ENCODE peak calls at places on chromosome X, in nine cellular contexts. Q, T, F, E, P, I, N, S and U are unnamed samples.

GRCh38 chrX:7330971-7331746 is 183.2 kb upstream of the PUDP start:
- DNase-seq in F (no peak), E (peak), P (no peak), T (peak), N (no peak), S (peak), Q (no peak), I (peak), U (peak)

GRCh38 chrX:41733939-41734338 is 10.0 kb downstream of the GPR82 start:
- DNase-seq in F (no peak), P (no peak), S (no peak), N (no peak), T (no peak), E (no peak), Q (no peak), I (no peak), U (no peak)

GRCh38 chrX:37361596-37361995 is 12.4 kb downstream of the PRRG1 start:
- DNase-seq in S (no peak), T (peak), P (no peak), F (no peak), N (no peak), Q (no peak), I (no peak), E (no peak), U (no peak)

GRCh38 chrX:19966056-19966455 is 24.8 kb downstream of the BCLAF3 start:
- DNase-seq in P (no peak), T (no peak), I (no peak), E (no peak), Q (no peak), N (no peak), F (no peak), S (no peak), U (no peak)

GRCh38 chrX:147911192-147912022 is at the start of gene FMR1:
- DNase-seq in N (peak), Q (peak), S (peak), T (peak), P (peak), I (peak), E (peak), F (peak), U (peak)

GRCh38 chrX:54045563-54046228 is 1.4 kb upstream of the PHF8 start:
- DNase-seq in P (no peak), N (no peak), F (peak), T (no peak), Q (no peak), S (no peak), I (no peak), E (no peak), U (no peak)

GRCh38 chrX:80879143-80879542 is 69.5 kb upstream of the BRWD3 start:
- DNase-seq in E (no peak), N (no peak), I (peak), F (no peak), T (no peak), P (no peak), S (no peak), Q (no peak), U (no peak)

GRCh38 chrX:11784543-11784942 is 26.5 kb downstream of the MSL3 start:
- DNase-seq in T (no peak), I (no peak), Q (no peak), E (no peak), F (no peak), N (no peak), P (no peak), S (no peak), U (no peak)

GRCh38 chrX:41695464-41695863 is 6.7 kb downstream of the GPR34 start:
- DNase-seq in S (no peak), F (no peak), Q (no peak), T (peak), I (no peak), E (no peak), P (no peak), N (no peak), U (no peak)

GRCh38 chrX:118807151-118808017 is 16.2 kb upstream of the ZCCHC12 start:
- DNase-seq in Q (no peak), N (no peak), F (peak), T (peak), S (peak), I (peak), E (no peak), P (peak), U (peak)

GRCh38 chrX:150854856-150855255 is 43.6 kb downstream of the CD99L2 start:
- DNase-seq in I (no peak), E (no peak), S (no peak), Q (no peak), T (no peak), N (no peak), F (no peak), P (no peak), U (no peak)

GRCh38 chrX:56761167-56761566 is 32.1 kb downstream of the NBDY start:
- DNase-seq in F (no peak), T (no peak), I (no peak), E (no peak), P (no peak), Q (no peak), S (no peak), N (no peak), U (no peak)

GRCh38 chrX:103177561-103177960 is 37.3 kb upstream of the BEX4 start:
- DNase-seq in Q (no peak), T (no peak), N (no peak), P (no peak), F (no peak), S (no peak), I (no peak), E (no peak), U (no peak)

GRCh38 chrX:20438871-20439526 is 172.3 kb upstream of the RPS6KA3 start:
- DNase-seq in S (no peak), I (no peak), E (no peak), Q (no peak), P (no peak), T (no peak), F (no peak), N (no peak), U (no peak)

GRCh38 chrX:52271212-52271611 is 86.5 kb downstream of the MAGED4 start:
- DNase-seq in F (peak), N (no peak), I (no peak), P (no peak), T (peak), E (no peak), S (no peak), Q (no peak), U (no peak)

GRCh38 chrX:45956222-45956867 is 588.9 kb downstream of the ZNF674 start:
- DNase-seq in N (no peak), Q (no peak), E (no peak), T (no peak), S (no peak), F (no peak), I (no peak), P (no peak), U (no peak)

GRCh38 chrX:68646421-68646820 is 1.0 kb upstream of the STARD8 start:
- DNase-seq in Q (no peak), E (no peak), I (no peak), F (no peak), P (no peak), S (no peak), N (no peak), T (no peak), U (no peak)

GRCh38 chrX:1679238-1679637 is 64.4 kb downstream of the ASMT start:
- DNase-seq in I (no peak), T (peak), S (no peak), F (peak), N (no peak), E (no peak), Q (no peak), P (no peak), U (no peak)

GRCh38 chrX:18173494-18174180 is 47.0 kb downstream of the BEND2 start:
- DNase-seq in N (no peak), Q (no peak), E (no peak), P (no peak), F (no peak), T (no peak), I (no peak), S (no peak), U (no peak)

GRCh38 chrX:71542825-71543224 is 9.9 kb downstream of the OGT start:
- DNase-seq in N (no peak), Q (no peak), T (peak), E (no peak), F (no peak), P (no peak), I (no peak), S (no peak), U (no peak)

GRCh38 chrX:30504309-30504708 is 73.3 kb downstream of the TASL start:
- DNase-seq in Q (no peak), I (no peak), F (peak), N (no peak), S (no peak), P (no peak), T (peak), E (no peak), U (no peak)

GRCh38 chrX:106932492-106932923 is 12.3 kb downstream of the CLDN2 start:
- DNase-seq in Q (no peak), F (peak), E (no peak), T (peak), I (no peak), N (no peak), P (no peak), S (no peak), U (no peak)

GRCh38 chrX:144627947-144628346 is 619.4 kb upstream of the SPANXN1 start:
- DNase-seq in Q (no peak), E (no peak), I (no peak), T (no peak), F (no peak), N (no peak), S (no peak), P (no peak), U (no peak)

GRCh38 chrX:17355976-17356375 is 19.0 kb upstream of the NHS start:
- DNase-seq in P (no peak), E (no peak), Q (no peak), T (no peak), S (no peak), I (no peak), N (no peak), F (no peak), U (no peak)